ENCODE peak calls at places on chromosome 17, in six cellular contexts. L, P, S, K, X and C are unnamed samples.

GRCh38 chr17:71176315-71176714 is 944.5 kb upstream of the SOX9 start:
- DNase-seq in L (no peak), P (no peak), S (no peak), K (no peak), X (no peak), C (no peak)

GRCh38 chr17:57956311-57957119 is 1.3 kb upstream of the CUEDC1 start:
- DNase-seq in L (no peak), P (peak; percentile 63), S (no peak), K (no peak), X (no peak), C (peak; percentile 39)

GRCh38 chr17:78484300-78485159 is 92.7 kb downstream of the DNAH17 start:
- DNase-seq in L (no peak), P (no peak), S (peak; percentile 19), K (no peak), X (no peak), C (no peak)

GRCh38 chr17:56029980-56030624 is 123.2 kb upstream of the ANKFN1 start:
- DNase-seq in L (no peak), P (peak; percentile 29), S (no peak), K (no peak), X (no peak), C (no peak)

GRCh38 chr17:75570772-75571171 is 16.8 kb upstream of the MYO15B start:
- DNase-seq in L (no peak), P (peak; percentile 10), S (no peak), K (no peak), X (no peak), C (no peak)

GRCh38 chr17:19613979-19614378 is 34.6 kb upstream of the ALDH3A2 start:
- DNase-seq in L (no peak), P (no peak), S (no peak), K (no peak), X (no peak), C (no peak)

GRCh38 chr17:36934759-36935630 is 2.3 kb upstream of the LHX1 start:
- DNase-seq in L (no peak), P (no peak), S (no peak), K (no peak), X (no peak), C (peak; percentile 38)

GRCh38 chr17:17792551-17793377 is 44.0 kb downstream of the SREBF1 start:
- DNase-seq in L (peak; percentile 63), P (peak; percentile 59), S (peak; percentile 51), K (peak; percentile 89), X (no peak), C (peak; percentile 66)

GRCh38 chr17:41147531-41148204 is 2.0 kb downstream of the KRTAP4-5 start:
- DNase-seq in L (no peak), P (no peak), S (no peak), K (no peak), X (no peak), C (no peak)

GRCh38 chr17:75806822-75807500 is 22.4 kb downstream of the UNK start:
- DNase-seq in L (no peak), P (no peak), S (no peak), K (no peak), X (no peak), C (no peak)

GRCh38 chr17:55564077-55564476 is 52.8 kb upstream of the SMIM36 start:
- DNase-seq in L (no peak), P (no peak), S (no peak), K (peak; percentile 56), X (no peak), C (no peak)

GRCh38 chr17:5049314-5049819 is 14.1 kb upstream of the SLC52A1 start:
- DNase-seq in L (no peak), P (no peak), S (peak; percentile 27), K (no peak), X (no peak), C (peak; percentile 35)

GRCh38 chr17:62724398-62725146 is 83.5 kb downstream of the MARCHF10 start:
- DNase-seq in L (no peak), P (no peak), S (no peak), K (no peak), X (no peak), C (peak; percentile 60)

GRCh38 chr17:43940630-43941029 is 1.6 kb downstream of the PPY start:
- DNase-seq in L (no peak), P (peak; percentile 93), S (peak; percentile 25), K (no peak), X (no peak), C (no peak)

GRCh38 chr17:57419940-57420522 is 163.7 kb downstream of the MSI2 start:
- DNase-seq in L (no peak), P (no peak), S (no peak), K (no peak), X (no peak), C (no peak)

GRCh38 chr17:45688353-45688752 is 95.8 kb upstream of the CRHR1 start:
- DNase-seq in L (no peak), P (no peak), S (no peak), K (no peak), X (no peak), C (no peak)

GRCh38 chr17:77231076-77231871 is 90.5 kb downstream of the SEC14L1 start:
- DNase-seq in L (no peak), P (no peak), S (no peak), K (no peak), X (no peak), C (no peak)

DNA sequence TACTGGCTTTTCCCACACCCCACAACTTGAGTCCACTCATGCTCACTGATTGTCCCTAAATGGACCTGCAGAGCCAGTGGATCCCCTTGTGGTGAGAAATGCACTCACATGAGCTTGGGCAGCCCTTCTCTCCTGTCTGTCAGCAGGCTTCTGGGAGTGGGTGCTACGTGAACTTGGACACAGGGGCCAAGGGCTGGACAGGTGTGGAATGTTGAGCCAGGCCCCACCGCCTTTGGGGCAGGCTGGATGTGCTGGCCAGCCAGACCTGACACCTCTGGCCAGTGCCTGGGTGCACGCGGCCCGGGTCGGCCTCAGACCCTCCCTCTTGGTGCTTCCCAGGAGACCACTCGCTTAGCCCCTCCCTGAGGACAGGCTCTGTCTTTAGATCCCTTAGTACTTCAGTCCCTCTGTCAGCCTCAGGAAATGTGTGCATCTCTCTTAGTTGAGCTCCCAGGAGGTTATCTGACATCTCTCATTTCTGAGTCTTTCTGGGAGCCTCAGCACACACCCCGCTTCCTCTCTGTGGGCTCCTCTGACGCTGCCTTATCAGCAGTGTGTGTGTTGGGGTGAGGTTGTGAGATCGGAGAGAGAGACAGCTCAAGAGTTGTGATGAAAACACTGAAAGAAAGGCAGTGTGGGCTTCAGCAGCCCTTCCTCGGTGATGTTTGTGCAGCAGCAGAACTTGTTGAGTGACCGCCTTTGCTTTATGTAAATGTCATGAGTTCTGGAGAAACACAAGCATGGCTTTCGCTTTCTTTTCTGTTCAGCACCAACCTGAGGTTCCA is 117.0 kb downstream of the RAB11FIP4 start:
- DNase-seq in L (no peak), P (peak; percentile 37), S (no peak), K (no peak), X (no peak), C (peak; percentile 64)
- TF ChIP-seq CTCF in L (no peak), P (peak; percentile 67), S (peak; percentile 18), K (peak; percentile 14), X (no peak), C (peak; percentile 48)

DNA sequence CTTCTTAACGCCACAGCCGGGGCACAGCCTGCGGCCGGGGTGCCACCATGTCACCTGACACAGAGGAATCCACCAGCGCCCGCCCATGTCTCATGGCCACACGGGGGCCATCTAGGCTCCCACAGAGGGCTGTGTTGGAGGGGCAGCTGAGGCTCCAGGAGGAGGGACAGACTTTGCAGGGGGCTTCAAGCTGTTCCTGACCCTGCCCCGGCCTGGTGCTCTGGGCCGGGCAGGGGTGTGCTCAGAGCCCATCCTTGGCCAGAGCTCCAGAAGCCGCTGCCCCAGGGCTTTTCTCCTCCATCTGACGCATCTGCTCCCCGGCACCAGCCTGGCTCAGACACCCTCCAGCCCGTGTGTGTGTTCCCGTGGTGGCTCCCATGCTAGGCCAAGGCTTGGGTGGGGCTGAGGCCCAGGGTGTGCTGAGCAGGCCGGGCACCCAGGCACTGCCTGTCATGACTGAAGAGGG is 7.8 kb upstream of the SLC38A10 start:
- DNase-seq in L (no peak), P (peak; percentile 75), S (no peak), K (no peak), X (no peak), C (no peak)
- TF ChIP-seq CTCF in L (no peak), P (peak; percentile 55), S (no peak), K (no peak), X (no peak), C (no peak)

GRCh38 chr17:82106697-82107305 is 8.8 kb upstream of the FASN start:
- DNase-seq in L (no peak), P (peak; percentile 32), S (no peak), K (no peak), X (no peak), C (no peak)

GRCh38 chr17:82110298-82110697 is 12.3 kb upstream of the FASN start:
- DNase-seq in L (peak; percentile 48), P (no peak), S (no peak), K (no peak), X (no peak), C (no peak)

GRCh38 chr17:82108999-82109480 is 11.0 kb upstream of the FASN start:
- DNase-seq in L (no peak), P (no peak), S (no peak), K (no peak), X (no peak), C (no peak)

GRCh38 chr17:82107341-82107860 is 9.4 kb upstream of the FASN start:
- DNase-seq in L (no peak), P (peak; percentile 61), S (no peak), K (no peak), X (no peak), C (no peak)

DNA sequence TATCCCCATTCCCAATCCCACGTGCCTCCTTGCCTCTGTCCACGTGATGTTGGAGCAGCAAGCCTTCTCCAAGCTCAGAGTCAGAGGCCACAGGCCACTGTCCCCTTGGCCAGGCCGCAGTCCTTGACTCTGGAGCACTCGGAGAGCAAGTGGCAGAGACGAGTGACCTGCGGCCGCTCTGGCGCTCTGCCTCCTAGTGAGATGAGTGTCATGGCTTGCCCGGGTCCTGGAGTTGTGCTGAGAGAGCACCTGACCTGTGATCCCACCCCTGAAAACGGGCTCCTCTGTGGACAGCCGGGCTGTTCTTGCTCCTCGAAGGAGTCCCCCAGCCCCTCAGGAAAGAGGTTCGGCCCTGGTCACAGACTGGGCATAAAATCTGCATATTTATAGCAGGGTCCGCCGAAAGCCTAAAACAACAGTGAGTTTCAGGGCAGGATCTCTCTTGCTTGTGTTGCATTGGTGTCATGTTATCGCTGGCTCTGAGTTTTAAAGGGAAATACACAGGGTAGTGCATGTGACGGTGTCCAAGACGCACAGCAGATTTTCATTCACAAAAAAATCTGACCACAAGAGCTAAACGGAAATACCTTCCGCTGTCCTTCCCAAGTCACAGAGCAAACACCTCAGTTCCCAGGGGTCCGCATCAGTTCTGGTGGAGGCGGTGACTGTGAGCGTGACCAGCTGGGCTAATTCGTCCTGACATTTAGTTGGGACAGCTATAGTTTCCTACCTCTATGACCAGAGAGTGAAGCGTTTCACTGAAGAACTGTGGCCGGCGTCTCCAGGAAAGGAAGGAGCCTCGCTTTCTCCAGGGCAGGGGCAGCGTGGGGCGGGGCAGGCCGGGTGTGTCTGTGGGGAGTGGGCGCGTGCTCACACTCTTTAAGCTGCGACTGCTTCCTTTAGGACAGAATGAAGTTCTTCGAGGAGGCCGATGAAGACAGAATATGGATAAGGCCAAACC is 10.3 kb upstream of the FASN start:
- DNase-seq in L (no peak), P (no peak), S (no peak), K (no peak), X (no peak), C (no peak)
- TF ChIP-seq CTCF in L (no peak), P (no peak), S (no peak), K (no peak), X (no peak), C (no peak)

DNA sequence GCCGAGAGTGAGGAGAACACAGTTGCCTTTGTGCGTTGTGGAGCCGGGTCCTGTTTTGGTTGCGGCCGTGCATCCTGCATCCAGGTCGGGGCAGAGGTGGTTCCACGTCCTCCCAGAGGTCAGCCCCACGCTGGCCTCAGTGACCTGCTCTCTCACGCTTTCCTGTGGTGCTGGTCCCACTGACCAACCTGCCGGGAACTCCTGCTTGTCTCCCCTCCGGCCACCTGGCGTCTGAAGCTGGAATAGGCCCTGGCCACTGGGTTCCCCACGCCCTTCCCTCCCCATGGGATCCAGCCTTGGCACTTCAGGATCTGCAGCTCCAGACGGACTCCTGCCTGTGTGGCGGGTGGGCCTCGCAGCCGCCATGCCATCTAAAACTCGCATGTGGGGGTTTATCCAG is 85.5 kb upstream of the ZNF750 start:
- DNase-seq in L (no peak), P (no peak), S (no peak), K (no peak), X (no peak), C (no peak)
- TF ChIP-seq CTCF in L (no peak), P (no peak), S (no peak), K (no peak), X (no peak), C (no peak)